ENCODE peak calls at places on chromosomes 16 and 17, in six cellular contexts. Z is anterior cingulate cortex, T is NCI-H146, A is neural crest cell, B is HT1080, D is NT2/D1. Y is an unnamed sample.

GRCh38 chr16:69691980-69692911 is 34.1 kb downstream of the NQO1 start:
- DNase-seq in A (no peak), Z (no peak), D (no peak), B (no peak), T (no peak), Y (peak; percentile 16)

GRCh38 chr17:67562036-67562435 is 155.7 kb upstream of the NOL11 start:
- DNase-seq in Z (peak; percentile 10), B (no peak), T (no peak), A (no peak), D (no peak), Y (no peak)

GRCh38 chr16:31874354-31875111 is 926 bp downstream of the ZNF267 start:
- DNase-seq in B (peak; percentile 24), A (no peak), D (no peak), Z (no peak), T (peak; percentile 41), Y (no peak)

GRCh38 chr17:41322264-41322902 is 6.9 kb upstream of the KRTAP17-1 start:
- DNase-seq in B (peak; percentile 46), D (no peak), A (no peak), Z (no peak), T (peak; percentile 10), Y (no peak)

GRCh38 chr17:68561319-68561718 is 39.8 kb downstream of the FAM20A start:
- DNase-seq in B (no peak), A (no peak), D (no peak), T (no peak), Z (no peak), Y (no peak)

GRCh38 chr17:58224315-58224714 is 5.3 kb upstream of the MKS1 start:
- DNase-seq in B (peak; percentile 82), A (no peak), D (no peak), T (no peak), Z (no peak), Y (no peak)

GRCh38 chr16:8996891-8997290 is 33.2 kb upstream of the USP7 start:
- DNase-seq in D (no peak), Z (no peak), T (no peak), B (no peak), A (no peak), Y (no peak)

GRCh38 chr16:56647641-56648431 is 3.9 kb upstream of the MT1B start:
- DNase-seq in B (no peak), D (no peak), A (no peak), Z (no peak), T (no peak), Y (peak; percentile 68)

GRCh38 chr16:86716649-86717048 is 138.3 kb downstream of the FOXL1 start:
- DNase-seq in D (no peak), Z (no peak), A (no peak), T (no peak), B (no peak), Y (no peak)

GRCh38 chr17:41734139-41734948 is at the start of gene HAP1:
- DNase-seq in D (peak; percentile 32), B (no peak), Z (peak; percentile 55), A (peak; percentile 63), T (peak; percentile 42), Y (peak; percentile 33)

GRCh38 chr17:50146927-50147640 is 3.4 kb downstream of the PPP1R9B start:
- DNase-seq in D (no peak), Z (no peak), T (no peak), A (no peak), B (no peak), Y (no peak)

GRCh38 chr17:21034350-21035235 is 8.2 kb downstream of the USP22 start:
- DNase-seq in A (no peak), Z (no peak), B (no peak), T (no peak), D (no peak), Y (no peak)

GRCh38 chr17:49779730-49780220 is 8.7 kb upstream of the KAT7 start:
- DNase-seq in Z (no peak), B (peak; percentile 76), A (no peak), T (peak; percentile 37), D (no peak), Y (no peak)

GRCh38 chr17:27532269-27533067 is 76.2 kb downstream of the KSR1 start:
- DNase-seq in B (no peak), D (no peak), Z (no peak), A (no peak), T (no peak), Y (no peak)

GRCh38 chr16:11612110-11612981 is 25.6 kb upstream of the LITAF start:
- DNase-seq in A (no peak), D (no peak), B (no peak), T (peak; percentile 94), Z (no peak), Y (no peak)

GRCh38 chr17:27650836-27651235 is 19.8 kb downstream of the LGALS9 start:
- DNase-seq in D (no peak), A (no peak), T (no peak), Z (no peak), B (no peak), Y (no peak)

GRCh38 chr16:69839798-69840409 is 77.8 kb downstream of the WWP2 start:
- DNase-seq in B (no peak), D (no peak), A (no peak), T (no peak), Z (peak; percentile 25), Y (no peak)

GRCh38 chr16:56279132-56279531 is 87.8 kb downstream of the GNAO1 start:
- DNase-seq in A (no peak), D (no peak), B (no peak), T (no peak), Z (no peak), Y (no peak)

GRCh38 chr16:558298-559020 is 1.7 kb upstream of the PRR35 start:
- DNase-seq in B (no peak), Z (no peak), T (no peak), A (no peak), D (no peak), Y (no peak)

GRCh38 chr16:67407176-67407787 is 9.0 kb downstream of the ZDHHC1 start:
- DNase-seq in D (no peak), B (no peak), Z (no peak), A (no peak), T (no peak), Y (no peak)

GRCh38 chr17:17018612-17019429 is 23.4 kb upstream of the MPRIP start:
- DNase-seq in A (no peak), D (no peak), B (no peak), T (peak; percentile 10), Z (no peak), Y (no peak)

GRCh38 chr16:21950782-21951521 is 2.2 kb upstream of the UQCRC2 start:
- DNase-seq in T (no peak), B (peak; percentile 23), A (no peak), D (no peak), Z (no peak), Y (no peak)

GRCh38 chr16:26447570-26447969 is 619.2 kb upstream of the C16orf82 start:
- DNase-seq in D (no peak), T (no peak), Z (no peak), A (no peak), B (no peak), Y (no peak)

GRCh38 chr16:89920723-89921122 is 2.1 kb downstream of the MC1R start:
- DNase-seq in D (no peak), Z (no peak), T (no peak), A (no peak), B (no peak), Y (no peak)

GRCh38 chr16:46920402-46921068 is 36.4 kb downstream of the GPT2 start:
- DNase-seq in A (no peak), T (no peak), B (no peak), D (no peak), Z (no peak), Y (no peak)

GRCh38 chr16:2042666-2043295 is 4.9 kb downstream of the NTHL1 start:
- DNase-seq in B (no peak), T (peak; percentile 16), Z (no peak), D (no peak), A (no peak), Y (no peak)

GRCh38 chr16:58127033-58127556 is 2.1 kb downstream of the CFAP20 start:
- DNase-seq in T (peak; percentile 29), Z (no peak), B (no peak), D (no peak), A (no peak), Y (no peak)

GRCh38 chr17:32794533-32795246 is 82.2 kb downstream of the MYO1D start:
- DNase-seq in B (no peak), Z (no peak), A (no peak), D (no peak), T (peak; percentile 76), Y (no peak)

GRCh38 chr17:62100050-62100449 is 35.0 kb upstream of the MED13 start:
- DNase-seq in T (no peak), D (no peak), Z (no peak), B (no peak), A (no peak), Y (no peak)

GRCh38 chr17:80289631-80290030 is 29.0 kb downstream of the RNF213 start:
- DNase-seq in T (no peak), B (no peak), D (no peak), A (no peak), Z (no peak), Y (no peak)

GRCh38 chr16:25692307-25692706 is 548 bp downstream of the HS3ST4 start:
- DNase-seq in D (no peak), Z (no peak), T (peak; percentile 12), A (no peak), B (no peak), Y (no peak)

GRCh38 chr17:13594310-13594709 is 7.4 kb downstream of the HS3ST3A1 start:
- DNase-seq in A (no peak), T (no peak), B (no peak), Z (no peak), D (no peak), Y (no peak)

GRCh38 chr17:50765454-50766221 is 1.7 kb downstream of the ANKRD40CL start:
- DNase-seq in T (no peak), B (no peak), Z (no peak), A (no peak), D (no peak), Y (no peak)

GRCh38 chr17:66222772-66223350 is 6.4 kb downstream of the APOH start:
- DNase-seq in A (no peak), D (no peak), Z (no peak), T (no peak), B (no peak), Y (no peak)

GRCh38 chr17:3956558-3956957 is 7.7 kb downstream of the ATP2A3 start:
- DNase-seq in A (no peak), T (no peak), Z (no peak), B (no peak), D (no peak), Y (no peak)

GRCh38 chr17:32303861-32304288 is 38.1 kb downstream of the C17orf75 start:
- DNase-seq in T (no peak), D (no peak), A (no peak), Z (no peak), B (no peak), Y (no peak)

GRCh38 chr16:13063457-13063856 is 162.1 kb downstream of the SHISA9 start:
- DNase-seq in B (no peak), A (no peak), D (no peak), T (no peak), Z (no peak), Y (no peak)

GRCh38 chr16:28982949-28983348 is 1.9 kb upstream of the LAT start:
- DNase-seq in B (no peak), D (no peak), T (no peak), Z (no peak), A (no peak), Y (no peak)

GRCh38 chr16:24610421-24610765 is 71.0 kb downstream of the RBBP6 start:
- DNase-seq in Z (peak; percentile 54), A (peak; percentile 9), D (peak; percentile 33), B (no peak), T (peak; percentile 12), Y (no peak)